ENCODE peak calls at places on chromosomes 2 and 18, in ten cellular contexts. Q is glutamatergic neuron; Z is coronary artery; L is PC-3; K is Caki2; P is T47D; U is naive thymus-derived CD8-positive, alpha-beta T cell; C is stimulated activated CD8-positive, alpha-beta memory T cell treated with anti-CD3 and anti-CD28 coated beads, Interleukin-15, amount 100 ng/mL, for 24 hours; I is lung; W is ecto neural progenitor cell. M is an unnamed sample.

GRCh38 chr18:9661564-9661963 is 46.5 kb upstream of the RAB31 start:
- DNase-seq in I (no peak), W (no peak), K (no peak), U (no peak), C (no peak), L (peak; percentile 56), Q (no peak), Z (no peak), P (peak; percentile 28), M (no peak)

GRCh38 chr2:37326285-37326684 is 1.7 kb upstream of the PRKD3 start:
- DNase-seq in W (no peak), Z (no peak), Q (no peak), P (no peak), I (peak; percentile 54), C (no peak), K (no peak), U (no peak), L (peak; percentile 66), M (no peak)

GRCh38 chr18:44938396-44939036 is 257.8 kb downstream of the SETBP1 start:
- DNase-seq in C (no peak), K (no peak), W (no peak), Q (no peak), I (no peak), P (no peak), L (no peak), Z (no peak), U (no peak), M (no peak)

GRCh38 chr2:217622205-217622621 is 380.6 kb downstream of the TNS1 start:
- DNase-seq in K (peak; percentile 20), P (peak; percentile 7), Q (no peak), L (no peak), I (no peak), C (no peak), U (no peak), W (peak; percentile 56), Z (peak; percentile 19), M (peak; percentile 39)

GRCh38 chr18:79857082-79857661 is 59.4 kb downstream of the KCNG2 start:
- DNase-seq in Q (no peak), L (no peak), U (no peak), I (no peak), C (no peak), Z (peak; percentile 17), P (peak; percentile 38), W (no peak), K (peak; percentile 4), M (no peak)

GRCh38 chr18:32910694-32911296 is 138.0 kb upstream of the KLHL14 start:
- DNase-seq in Q (no peak), Z (no peak), U (no peak), L (no peak), P (no peak), K (no peak), C (no peak), I (no peak), W (no peak), M (no peak)

GRCh38 chr18:70195852-70196434 is 9.5 kb downstream of the RTTN start:
- DNase-seq in P (peak; percentile 54), I (no peak), U (peak; percentile 2), W (no peak), L (peak; percentile 76), Q (no peak), C (no peak), K (peak; percentile 2), Z (no peak), M (no peak)

GRCh38 chr2:31922542-31923408 is 88.0 kb downstream of the MEMO1 start:
- DNase-seq in K (no peak), L (no peak), I (no peak), Q (no peak), U (no peak), W (no peak), P (peak; percentile 72), C (no peak), Z (no peak), M (no peak)

GRCh38 chr2:235829726-235830125 is 335.9 kb downstream of the AGAP1 start:
- DNase-seq in I (no peak), C (no peak), P (no peak), U (no peak), Q (no peak), W (no peak), L (no peak), Z (no peak), K (no peak), M (no peak)

GRCh38 chr2:218002792-218003191 is at the start of gene TNS1:
- DNase-seq in K (no peak), I (no peak), Z (no peak), U (no peak), W (peak; percentile 62), Q (peak; percentile 77), P (no peak), L (no peak), C (no peak), M (no peak)

GRCh38 chr2:61181382-61182058 is 19.5 kb downstream of the C2orf74 start:
- DNase-seq in Q (no peak), L (no peak), C (no peak), U (no peak), I (no peak), W (no peak), K (no peak), P (no peak), Z (peak; percentile 58), M (no peak)

GRCh38 chr2:96734899-96735585 is 4.8 kb downstream of the LMAN2L start:
- DNase-seq in P (no peak), I (no peak), Z (no peak), U (no peak), W (no peak), C (no peak), L (no peak), K (no peak), Q (no peak), M (no peak)

GRCh38 chr2:155766342-155767115 is 566.0 kb downstream of the NR4A2 start:
- DNase-seq in W (no peak), U (no peak), K (no peak), L (no peak), Q (no peak), C (no peak), I (no peak), P (no peak), Z (no peak), M (peak; percentile 29)

GRCh38 chr2:152585830-152586484 is 131.3 kb downstream of the PRPF40A start:
- DNase-seq in L (peak; percentile 34), Q (no peak), U (no peak), K (peak; percentile 33), I (no peak), P (no peak), C (no peak), Z (no peak), W (no peak), M (no peak)

GRCh38 chr18:64287926-64288325 is 139.0 kb upstream of the LINC00305 start:
- DNase-seq in I (no peak), L (no peak), U (no peak), C (no peak), Z (no peak), W (no peak), P (peak; percentile 9), Q (no peak), K (no peak), M (no peak)

GRCh38 chr2:130353291-130354134 is 2.3 kb upstream of the PTPN18 start:
- DNase-seq in U (no peak), W (peak; percentile 37), C (no peak), K (no peak), I (peak; percentile 27), P (no peak), Q (peak; percentile 54), Z (no peak), L (no peak), M (no peak)

GRCh38 chr18:41144444-41144843 is 810.6 kb upstream of the PIK3C3 start:
- DNase-seq in W (no peak), Q (no peak), P (no peak), U (no peak), Z (no peak), L (no peak), K (no peak), I (no peak), C (no peak), M (no peak)

GRCh38 chr2:123606631-123607030 is 418.5 kb upstream of the CNTNAP5 start:
- DNase-seq in I (no peak), W (no peak), L (no peak), U (no peak), Q (no peak), Z (no peak), P (no peak), C (no peak), K (no peak), M (no peak)

GRCh38 chr2:224997802-224998201 is 44.5 kb downstream of the DOCK10 start:
- DNase-seq in K (no peak), U (peak; percentile 33), I (no peak), W (no peak), Q (no peak), C (no peak), Z (no peak), L (no peak), P (no peak), M (no peak)

GRCh38 chr2:181140414-181140813 is 160.0 kb downstream of the UBE2E3 start:
- DNase-seq in Q (no peak), I (no peak), W (no peak), P (no peak), Z (no peak), L (no peak), C (no peak), K (no peak), U (no peak), M (no peak)

GRCh38 chr2:134718956-134719814 is at the start of gene TMEM163:
- DNase-seq in C (no peak), U (no peak), P (peak; percentile 6), W (peak; percentile 69), I (no peak), Q (peak; percentile 61), L (peak; percentile 40), K (no peak), Z (no peak), M (peak; percentile 60)

GRCh38 chr2:55009277-55010055 is 40.8 kb downstream of the RTN4 start:
- DNase-seq in C (no peak), L (no peak), Q (no peak), U (no peak), Z (no peak), W (no peak), I (no peak), K (no peak), P (no peak), M (no peak)

GRCh38 chr2:239368906-239369584 is 31.8 kb downstream of the HDAC4 start:
- DNase-seq in P (no peak), C (no peak), U (no peak), Q (no peak), W (no peak), L (no peak), I (no peak), K (no peak), Z (no peak), M (no peak)

GRCh38 chr2:234044157-234044556 is 6.3 kb upstream of the SPP2 start:
- DNase-seq in Z (no peak), Q (no peak), P (no peak), I (no peak), L (peak; percentile 93), K (peak; percentile 53), C (no peak), W (no peak), U (no peak), M (no peak)

GRCh38 chr18:13437034-13437433 is 218.5 kb downstream of the LDLRAD4 start:
- DNase-seq in P (no peak), Q (no peak), U (no peak), W (no peak), C (no peak), I (no peak), Z (no peak), K (no peak), L (no peak), M (no peak)

GRCh38 chr2:10235099-10235908 is 67.4 kb upstream of the HPCAL1 start:
- DNase-seq in I (no peak), Z (no peak), L (no peak), Q (peak; percentile 13), U (no peak), C (no peak), W (no peak), K (no peak), P (no peak), M (no peak)

GRCh38 chr2:27807476-27807875 is 36.0 kb downstream of the MRPL33 start:
- DNase-seq in K (peak; percentile 67), I (no peak), P (peak; percentile 52), U (no peak), C (no peak), Z (no peak), W (peak; percentile 56), Q (peak; percentile 24), L (peak; percentile 57), M (peak; percentile 42)

GRCh38 chr2:37576831-37577230 is 94.6 kb downstream of the CDC42EP3 start:
- DNase-seq in C (no peak), Q (no peak), K (no peak), U (no peak), I (no peak), W (no peak), P (no peak), Z (no peak), L (no peak), M (no peak)

M was measured in H9.